ENCODE peak calls at places on chromosomes 3 and 15, in four cellular contexts. One of them, this sample, is unnamed. For H3K27me3, the result is how much of the 10 kb centered on the place peaks cover.

GRCh38 chr3:120488296-120488695 is 37.5 kb upstream of the FSTL1 start:
- DNase-seq in GM23248: no peak
- DNase-seq in H9: no peak
- DNase-seq in fibroblast of lung: no peak
- DNase-seq in this sample: no peak

GRCh38 chr3:24678441-24678865 is 183.8 kb upstream of the THRB start:
- DNase-seq in GM23248: peak
- DNase-seq in H9: no peak
- DNase-seq in fibroblast of lung: peak
- DNase-seq in this sample: peak

GRCh38 chr3:61141184-61141583 is 110.1 kb downstream of the FHIT start:
- DNase-seq in GM23248: no peak
- DNase-seq in H9: peak
- DNase-seq in fibroblast of lung: no peak
- DNase-seq in this sample: no peak

GRCh38 chr3:196463478-196463756 is 31.2 kb upstream of the UBXN7 start:
- DNase-seq in GM23248: no peak
- DNase-seq in H9: no peak
- DNase-seq in fibroblast of lung: no peak
- DNase-seq in this sample: no peak

GRCh38 chr3:71119171-71119570 is 464.4 kb downstream of the FOXP1 start:
- DNase-seq in GM23248: peak
- DNase-seq in H9: no peak
- DNase-seq in fibroblast of lung: no peak
- DNase-seq in this sample: no peak

GRCh38 chr3:48086736-48087470 is 70.7 kb upstream of the MAP4 start:
- DNase-seq in GM23248: peak
- DNase-seq in H9: no peak
- DNase-seq in fibroblast of lung: peak
- DNase-seq in this sample: peak

GRCh38 chr15:66076591-66077319 is 176.8 kb downstream of the MEGF11 start:
- DNase-seq in GM23248: no peak
- DNase-seq in H9: no peak
- DNase-seq in fibroblast of lung: no peak
- DNase-seq in this sample: no peak

GRCh38 chr3:172680684-172681083 is 30.2 kb downstream of the NCEH1 start:
- DNase-seq in GM23248: peak
- DNase-seq in H9: no peak
- DNase-seq in fibroblast of lung: no peak
- DNase-seq in this sample: no peak

GRCh38 chr3:64104691-64105101 is 81.4 kb upstream of the PSMD6 start:
- DNase-seq in GM23248: peak
- DNase-seq in H9: no peak
- DNase-seq in fibroblast of lung: no peak
- DNase-seq in this sample: peak

GRCh38 chr3:10417849-10418248 is 87.5 kb downstream of the ATP2B2 start:
- DNase-seq in GM23248: peak
- DNase-seq in H9: no peak
- DNase-seq in fibroblast of lung: peak
- DNase-seq in this sample: no peak

GRCh38 chr15:98651581-98652220 is 3.4 kb downstream of the IGF1R start:
- DNase-seq in GM23248: peak
- DNase-seq in H9: no peak
- DNase-seq in fibroblast of lung: peak
- DNase-seq in this sample: peak

GRCh38 chr3:195549931-195550519 is 6.9 kb upstream of the PPP1R2 start:
- DNase-seq in GM23248: no peak
- DNase-seq in H9: no peak
- DNase-seq in fibroblast of lung: no peak
- DNase-seq in this sample: peak

GRCh38 chr15:96692826-96693225 is 362.3 kb downstream of the NR2F2 start:
- DNase-seq in GM23248: no peak
- DNase-seq in H9: no peak
- DNase-seq in fibroblast of lung: no peak
- DNase-seq in this sample: no peak

GRCh38 chr3:138426211-138426610 is 8.2 kb upstream of the ESYT3 start:
- DNase-seq in GM23248: peak
- DNase-seq in H9: no peak
- DNase-seq in fibroblast of lung: peak
- DNase-seq in this sample: no peak

GRCh38 chr15:70362911-70363310 is 265.2 kb upstream of the TLE3 start:
- DNase-seq in GM23248: peak
- DNase-seq in H9: peak
- DNase-seq in fibroblast of lung: peak
- DNase-seq in this sample: peak

GRCh38 chr3:94184781-94185180 is 121.9 kb downstream of the NSUN3 start:
- DNase-seq in GM23248: peak
- DNase-seq in H9: no peak
- DNase-seq in fibroblast of lung: no peak
- DNase-seq in this sample: no peak

GRCh38 chr3:141000027-141000663 is 51.0 kb upstream of the SPSB4 start:
- DNase-seq in GM23248: peak
- DNase-seq in H9: peak
- DNase-seq in fibroblast of lung: peak
- DNase-seq in this sample: no peak

GRCh38 chr3:119637679-119638525 is 22.5 kb downstream of the POPDC2 start:
- DNase-seq in GM23248: peak
- DNase-seq in H9: no peak
- DNase-seq in fibroblast of lung: peak
- DNase-seq in this sample: peak

GRCh38 chr3:151724846-151725562 is 8.7 kb upstream of the AADACL2 start:
- DNase-seq in GM23248: no peak
- DNase-seq in H9: no peak
- DNase-seq in fibroblast of lung: no peak
- DNase-seq in this sample: no peak

GRCh38 chr3:99783009-99783573 is 34.6 kb upstream of the CMSS1 start:
- DNase-seq in GM23248: peak
- DNase-seq in H9: no peak
- DNase-seq in fibroblast of lung: peak
- DNase-seq in this sample: no peak

GRCh38 chr15:100340721-100341661 is 784 bp downstream of the ADAMTS17 start:
- DNase-seq in GM23248: peak
- DNase-seq in H9: no peak
- DNase-seq in fibroblast of lung: no peak
- DNase-seq in this sample: no peak

GRCh38 chr3:40753956-40754355 is 229.2 kb downstream of the ZNF621 start:
- DNase-seq in GM23248: no peak
- DNase-seq in H9: no peak
- DNase-seq in fibroblast of lung: no peak
- DNase-seq in this sample: no peak

GRCh38 chr15:98774756-98775497 is 126.6 kb downstream of the IGF1R start:
- DNase-seq in GM23248: no peak
- DNase-seq in H9: no peak
- DNase-seq in fibroblast of lung: no peak
- DNase-seq in this sample: no peak

GRCh38 chr15:59689626-59690236 is 611 bp upstream of the BNIP2 start:
- DNase-seq in GM23248: peak
- DNase-seq in H9: peak
- DNase-seq in fibroblast of lung: peak
- DNase-seq in this sample: peak

GRCh38 chr15:57015897-57016296 is 97.5 kb downstream of the TCF12 start:
- DNase-seq in GM23248: no peak
- DNase-seq in H9: no peak
- DNase-seq in fibroblast of lung: no peak
- DNase-seq in this sample: peak

GRCh38 chr15:58355352-58355964 is 76.3 kb upstream of the LIPC start:
- DNase-seq in GM23248: no peak
- DNase-seq in H9: no peak
- DNase-seq in fibroblast of lung: no peak
- DNase-seq in this sample: no peak

GRCh38 chr15:70016511-70016994 is 81.2 kb downstream of the TLE3 start:
- DNase-seq in GM23248: no peak
- DNase-seq in H9: no peak
- DNase-seq in fibroblast of lung: no peak
- DNase-seq in this sample: no peak

GRCh38 chr15:75945953-75946352 is 42.3 kb downstream of the FBXO22 start:
- DNase-seq in GM23248: peak
- DNase-seq in H9: no peak
- DNase-seq in fibroblast of lung: peak
- DNase-seq in this sample: no peak

GRCh38 chr3:51581529-51581928 is 43.0 kb downstream of the RAD54L2 start:
- DNase-seq in GM23248: peak
- DNase-seq in H9: no peak
- DNase-seq in fibroblast of lung: no peak
- DNase-seq in this sample: no peak

GRCh38 chr3:126316515-126316939 is 40.7 kb downstream of the KLF15 start:
- DNase-seq in GM23248: no peak
- DNase-seq in H9: no peak
- DNase-seq in fibroblast of lung: no peak
- DNase-seq in this sample: no peak

GRCh38 chr3:44136421-44136820 is 105.3 kb upstream of the TOPAZ1 start:
- DNase-seq in GM23248: peak
- DNase-seq in H9: no peak
- DNase-seq in fibroblast of lung: peak
- DNase-seq in this sample: no peak

GRCh38 chr3:35709691-35710090 is 70.4 kb downstream of the ARPP21 start:
- DNase-seq in GM23248: no peak
- DNase-seq in H9: no peak
- DNase-seq in fibroblast of lung: no peak
- DNase-seq in this sample: no peak

GRCh38 chr3:101667331-101667730 is 9.6 kb downstream of the ZBTB11 start:
- DNase-seq in GM23248: no peak
- DNase-seq in H9: no peak
- DNase-seq in fibroblast of lung: no peak
- DNase-seq in this sample: no peak

GRCh38 chr3:101667844-101668243 is 9.1 kb downstream of the ZBTB11 start:
- DNase-seq in GM23248: no peak
- DNase-seq in H9: no peak
- DNase-seq in fibroblast of lung: no peak
- DNase-seq in this sample: no peak

GRCh38 chr3:101671014-101671413 is 5.9 kb downstream of the ZBTB11 start:
- DNase-seq in GM23248: no peak
- DNase-seq in H9: no peak
- DNase-seq in fibroblast of lung: no peak
- DNase-seq in this sample: no peak

GRCh38 chr3:101665357-101665756 is 11.6 kb downstream of the ZBTB11 start:
- DNase-seq in GM23248: no peak
- DNase-seq in H9: no peak
- DNase-seq in fibroblast of lung: no peak
- DNase-seq in this sample: no peak

DNA sequence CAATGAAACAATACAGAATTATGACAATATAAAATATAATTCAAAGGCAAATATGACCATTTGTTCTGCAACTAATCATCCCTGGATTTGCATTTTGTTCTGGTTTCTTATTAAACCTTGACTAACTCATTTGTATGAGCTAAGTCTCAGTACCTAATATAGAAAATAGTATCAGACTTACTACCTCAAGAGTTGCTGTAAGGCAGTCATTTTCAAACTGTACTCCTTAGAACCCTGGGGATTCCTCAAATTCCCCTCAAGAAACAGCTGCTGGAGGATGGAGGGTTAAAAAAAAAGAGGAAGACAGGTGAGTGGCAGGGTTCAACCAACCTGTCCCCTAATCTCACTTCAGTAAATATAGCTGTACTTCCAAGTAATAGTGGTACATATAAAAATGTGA is 11.1 kb downstream of the ZBTB11 start:
- DNase-seq in GM23248: no peak
- DNase-seq in H9: no peak
- DNase-seq in fibroblast of lung: no peak
- DNase-seq in this sample: no peak
- H3K4me2 ChIP-seq in GM23248: no peak
- H3K4me2 ChIP-seq in H9: no peak
- H3K4me2 ChIP-seq in fibroblast of lung: no peak
- H3K4me2 ChIP-seq in this sample: no peak

GRCh38 chr3:139528924-139529323 is 10.6 kb downstream of the RBP1 start:
- DNase-seq in GM23248: no peak
- DNase-seq in H9: no peak
- DNase-seq in fibroblast of lung: no peak
- DNase-seq in this sample: no peak
- H3K27me3 ChIP-seq in GM23248: under half
- H3K27me3 ChIP-seq in H9: under half
- H3K27me3 ChIP-seq in fibroblast of lung: under half
- H3K27me3 ChIP-seq in this sample: under half

DNA sequence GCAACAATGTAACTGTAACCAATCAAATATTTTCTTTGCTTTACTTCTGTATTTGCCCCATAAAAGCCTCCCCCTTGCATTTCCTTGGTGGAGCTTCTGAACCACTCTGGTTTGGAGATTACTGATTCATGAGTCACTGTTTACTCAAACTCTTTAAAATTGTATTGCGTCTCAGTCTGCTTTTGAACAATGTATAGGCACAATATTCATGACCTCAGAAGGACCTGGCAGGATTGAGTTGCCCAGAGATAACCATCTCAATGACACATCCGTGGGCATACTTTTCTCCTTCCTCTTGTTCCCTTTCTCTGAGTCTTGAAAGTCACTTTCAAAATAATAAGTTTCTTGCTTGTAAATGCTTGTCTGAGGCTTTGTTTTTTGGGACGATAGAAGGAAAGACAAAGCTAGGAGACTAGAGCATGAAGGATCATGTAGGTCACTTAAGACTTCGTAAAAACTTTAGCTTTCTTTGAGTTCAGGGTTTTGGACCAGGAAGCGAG is 57.1 kb upstream of the POU1F1 start:
- DNase-seq in GM23248: peak
- DNase-seq in H9: no peak
- DNase-seq in fibroblast of lung: peak
- DNase-seq in this sample: peak
- H3K4me2 ChIP-seq in GM23248: peak
- H3K4me2 ChIP-seq in H9: no peak
- H3K4me2 ChIP-seq in fibroblast of lung: no peak
- H3K4me2 ChIP-seq in this sample: peak

GRCh38 chr15:78384651-78385050 is 44.5 kb downstream of the CRABP1 start:
- DNase-seq in GM23248: no peak
- DNase-seq in H9: no peak
- DNase-seq in fibroblast of lung: no peak
- DNase-seq in this sample: no peak
- H3K27me3 ChIP-seq in GM23248: under half
- H3K27me3 ChIP-seq in H9: under half
- H3K27me3 ChIP-seq in fibroblast of lung: under half
- H3K27me3 ChIP-seq in this sample: half or more

DNA sequence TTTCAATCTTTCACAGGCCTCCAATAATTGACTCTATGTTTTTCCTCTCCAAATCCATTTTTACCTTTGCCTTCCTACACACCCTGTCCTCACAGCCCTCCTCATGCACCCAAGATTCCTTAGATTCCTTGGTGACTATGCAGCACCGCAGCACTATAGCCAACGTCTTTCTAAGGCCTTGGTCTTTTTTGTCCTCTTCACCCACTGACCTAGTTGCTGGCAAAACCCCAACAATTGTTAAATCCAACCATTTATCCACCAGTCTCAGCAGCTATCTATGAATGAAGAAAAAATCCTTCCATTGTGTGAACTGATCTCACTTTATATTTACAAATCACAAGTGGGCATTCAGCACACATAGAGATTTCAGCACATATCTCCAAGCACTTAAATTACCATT is 203.9 kb downstream of the VGLL3 start:
- DNase-seq in GM23248: peak
- DNase-seq in H9: no peak
- DNase-seq in fibroblast of lung: peak
- DNase-seq in this sample: peak
- H3K4me2 ChIP-seq in GM23248: peak
- H3K4me2 ChIP-seq in H9: no peak
- H3K4me2 ChIP-seq in fibroblast of lung: no peak
- H3K4me2 ChIP-seq in this sample: peak

This sample was measured in PC-9.